ENCODE peak calls at places on chromosomes 3 and 15, in five cellular contexts. A, D, X, C and N are unnamed samples.

GRCh38 chr3:184546252-184546651 is 15.3 kb upstream of the EPHB3 start:
- DNase-seq in D (no peak), A (no peak), C (no peak), X (no peak), N (no peak)

GRCh38 chr3:135131290-135131689 is 336.2 kb downstream of the EPHB1 start:
- DNase-seq in X (no peak), D (no peak), C (no peak), A (no peak), N (no peak)

GRCh38 chr3:172323894-172324590 is 124.2 kb downstream of the GHSR start:
- DNase-seq in A (no peak), X (peak; percentile 62), C (no peak), D (peak; percentile 99), N (no peak)

GRCh38 chr3:139006051-139006716 is at the start of gene PRR23A:
- DNase-seq in D (no peak), X (no peak), C (no peak), A (no peak), N (no peak)

GRCh38 chr3:86968224-86968932 is 22.6 kb downstream of the VGLL3 start:
- DNase-seq in C (no peak), D (no peak), A (no peak), X (no peak), N (no peak)

GRCh38 chr15:71937650-71938311 is 127.4 kb downstream of the NR2E3 start:
- DNase-seq in X (no peak), A (no peak), C (no peak), D (no peak), N (no peak)

GRCh38 chr3:37510749-37511148 is 336.4 kb upstream of the LRRFIP2 start:
- DNase-seq in X (no peak), A (no peak), D (no peak), C (no peak), N (no peak)

GRCh38 chr3:121748638-121749275 is 784 bp downstream of the GOLGB1 start:
- DNase-seq in A (no peak), X (peak; percentile 50), C (no peak), D (peak; percentile 78), N (peak; percentile 77)

GRCh38 chr15:64284037-64284436 is 71.9 kb downstream of the CSNK1G1 start:
- DNase-seq in D (peak; percentile 59), A (no peak), X (peak; percentile 68), C (no peak), N (no peak)

GRCh38 chr15:96333194-96334016 is 2.9 kb downstream of the NR2F2 start:
- DNase-seq in X (no peak), D (peak; percentile 48), C (no peak), A (no peak), N (peak; percentile 39)

GRCh38 chr3:69105320-69105719 is 17.1 kb downstream of the LMOD3 start:
- DNase-seq in D (no peak), C (no peak), X (no peak), A (no peak), N (no peak)

GRCh38 chr15:65952425-65953053 is 83.2 kb downstream of the RAB11A start:
- DNase-seq in A (no peak), X (peak; percentile 65), C (peak; percentile 37), D (peak; percentile 70), N (no peak)

GRCh38 chr3:132236701-132237651 is 80.2 kb upstream of the ACP3 start:
- DNase-seq in X (no peak), A (no peak), C (no peak), D (no peak), N (no peak)

GRCh38 chr15:33135355-33135781 is 59.1 kb downstream of the FMN1 start:
- DNase-seq in A (no peak), C (no peak), X (no peak), D (peak; percentile 32), N (no peak)

GRCh38 chr15:88312941-88313579 is 56.5 kb upstream of the NTRK3 start:
- DNase-seq in X (no peak), C (no peak), A (no peak), D (peak; percentile 8), N (no peak)

GRCh38 chr3:79056498-79056897 is 711.3 kb downstream of the ROBO1 start:
- DNase-seq in X (no peak), A (no peak), D (no peak), C (no peak), N (no peak)

GRCh38 chr3:20622304-20622703 is 436.3 kb upstream of the SGO1 start:
- DNase-seq in X (peak; percentile 72), C (no peak), A (no peak), D (peak; percentile 62), N (no peak)

GRCh38 chr3:30084971-30085403 is 521.4 kb upstream of the TGFBR2 start:
- DNase-seq in C (no peak), A (no peak), D (no peak), X (no peak), N (no peak)

GRCh38 chr3:172018364-172018763 is 21.0 kb upstream of the FNDC3B start:
- DNase-seq in A (no peak), X (no peak), C (no peak), D (no peak), N (no peak)

GRCh38 chr3:27521872-27522265 is 37.7 kb upstream of the SLC4A7 start:
- DNase-seq in A (no peak), C (no peak), X (no peak), D (no peak), N (no peak)

GRCh38 chr3:112086018-112086854 is at the start of gene C3orf52:
- DNase-seq in D (peak; percentile 83), C (no peak), X (peak; percentile 76), A (peak; percentile 67), N (peak; percentile 93)

GRCh38 chr3:124834723-124835718 is 52.1 kb downstream of the ITGB5 start:
- DNase-seq in X (peak; percentile 98), D (peak; percentile 84), A (peak; percentile 75), C (peak; percentile 91), N (peak; percentile 80)

GRCh38 chr3:38574411-38575278 is 74.8 kb downstream of the SCN5A start:
- DNase-seq in C (no peak), A (no peak), X (peak; percentile 10), D (no peak), N (no peak)

GRCh38 chr15:89157918-89158564 is 63.3 kb downstream of the RLBP1 start:
- DNase-seq in X (no peak), A (no peak), D (no peak), C (no peak), N (no peak)

GRCh38 chr3:38155825-38156224 is 9.5 kb upstream of the OXSR1 start:
- DNase-seq in A (no peak), X (no peak), D (no peak), C (no peak), N (no peak)

GRCh38 chr15:87609474-87609873 is 647.1 kb downstream of the NTRK3 start:
- DNase-seq in D (peak; percentile 98), C (no peak), X (peak; percentile 88), A (no peak), N (no peak)

GRCh38 chr3:81554348-81554747 is 207.1 kb downstream of the GBE1 start:
- DNase-seq in X (peak; percentile 82), A (no peak), C (peak; percentile 15), D (peak; percentile 84), N (no peak)

GRCh38 chr3:69094467-69095205 is 9.9 kb downstream of the ARL6IP5 start:
- DNase-seq in D (peak; percentile 86), X (peak; percentile 48), A (no peak), C (no peak), N (no peak)

GRCh38 chr3:32556332-32556731 is 14.3 kb downstream of the DYNC1LI1 start:
- DNase-seq in A (no peak), X (no peak), C (no peak), D (no peak), N (no peak)

DNA sequence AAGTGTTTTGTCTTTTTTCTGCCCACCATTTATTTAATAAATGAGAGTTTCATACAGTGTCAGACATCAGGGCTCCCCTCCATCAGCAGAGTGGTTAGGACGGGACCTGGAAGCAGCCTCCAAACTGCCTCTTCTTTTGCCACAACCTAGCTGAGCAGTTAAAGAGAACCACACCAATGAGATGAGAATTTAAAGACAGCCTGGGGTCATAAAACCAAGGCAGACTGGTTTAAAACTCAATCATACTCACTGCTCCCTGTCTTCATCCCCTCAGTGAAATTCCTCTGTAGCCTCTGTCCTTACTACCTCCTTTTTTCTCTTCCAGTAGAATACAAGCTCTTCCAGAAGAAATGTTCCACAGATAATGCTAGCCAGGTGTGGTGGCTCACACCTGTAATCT is 78.7 kb downstream of the WWTR1 start:
- DNase-seq in C (no peak), D (no peak), X (no peak), A (no peak), N (no peak)
- H3K9ac ChIP-seq in C (no peak overlapping the region), D (no peak overlapping the region), X (no peak overlapping the region), A (peak overlapping the region; percentile 77), N (no peak overlapping the region)

DNA sequence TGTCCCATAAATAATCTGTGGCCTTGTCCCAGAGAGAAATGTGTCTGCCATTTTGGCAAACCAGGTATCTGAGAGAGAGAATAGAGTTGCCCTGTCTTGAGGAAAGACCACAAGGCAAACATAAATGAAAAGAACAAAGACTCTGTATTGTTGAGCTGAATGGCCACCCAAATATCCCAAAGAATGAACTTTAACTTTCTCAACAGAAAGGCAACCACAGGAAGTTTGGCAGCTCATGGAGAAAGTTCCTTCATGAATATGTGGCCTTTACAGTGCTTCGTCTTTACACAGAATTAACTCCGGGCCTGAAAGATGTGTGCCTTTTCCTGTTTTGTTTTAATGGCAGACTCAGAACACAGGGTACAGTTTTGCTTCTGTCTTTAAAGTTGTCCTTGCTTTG is 41.4 kb upstream of the THBS1 start:
- DNase-seq in C (no peak), X (peak; percentile 4), A (no peak), D (peak; percentile 70), N (no peak)
- H3K9ac ChIP-seq in C (no peak overlapping the region), X (no peak overlapping the region), A (no peak overlapping the region), D (no peak overlapping the region), N (no peak overlapping the region)

GRCh38 chr15:101250331-101250730 is 1.5 kb downstream of the CHSY1 start:
- DNase-seq in D (peak; percentile 90), X (peak; percentile 78), A (no peak), C (no peak), N (no peak)
- H3K9ac ChIP-seq in D (peak overlapping the region; percentile 87), X (peak overlapping the region; percentile 94), A (peak overlapping the region; percentile 81), C (peak overlapping the region; percentile 81), N (peak overlapping the region; percentile 75)

DNA sequence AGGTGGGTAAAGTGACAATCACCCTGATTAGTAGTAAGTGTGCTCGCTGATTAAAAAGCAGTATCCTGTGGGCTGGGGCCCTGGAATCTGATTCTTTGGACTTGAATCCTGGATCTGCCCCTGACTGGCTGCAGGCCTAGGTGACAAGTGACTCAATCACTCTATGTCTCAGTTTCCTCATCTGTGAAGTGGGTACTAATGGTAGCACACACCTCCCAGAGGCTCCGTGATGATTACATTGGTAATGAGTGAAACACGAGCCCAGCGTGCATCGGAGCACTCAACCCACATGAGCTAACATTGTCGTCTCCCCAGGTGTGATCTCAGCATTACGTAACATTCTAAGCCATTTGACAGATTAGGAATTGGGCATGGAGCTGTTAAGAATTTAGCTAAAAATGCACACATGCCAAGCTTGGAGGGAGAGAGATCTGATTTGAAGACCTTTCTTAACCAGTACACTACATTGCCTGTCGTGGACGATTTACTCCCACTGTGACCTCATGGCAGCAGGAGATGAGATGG is 32.2 kb downstream of the MGLL start:
- DNase-seq in D (no peak), X (no peak), C (no peak), A (no peak), N (no peak)
- H3K9ac ChIP-seq in D (no peak overlapping the region), X (peak overlapping the region; percentile 82), C (no peak overlapping the region), A (no peak overlapping the region), N (peak overlapping the region; percentile 42)